ENCODE peak calls at places on chromosomes 3 and 15, in nine cellular contexts. M is PC-3, K is Karpas-422, Y is brain microvascular endothelial cell, R is astrocyte of the spinal cord, J is PC-9, H is IMR-90, U is AG10803, T is NB4. X is an unnamed sample.
A peak's percentile ranks its signal among the peaks of the same experiment; 100 is the strongest.

GRCh38 chr15:85284497-85284896 is 95.9 kb upstream of the AKAP13 start:
- DNase-seq in M (no peak), K (peak; percentile 56), Y (no peak), R (no peak), J (no peak), H (no peak), U (no peak), T (no peak), X (no peak)

GRCh38 chr3:140715035-140715434 is 37.2 kb downstream of the TRIM42 start:
- DNase-seq in M (peak; percentile 30), K (no peak), Y (no peak), R (no peak), J (no peak), H (no peak), U (no peak), T (no peak), X (no peak)

GRCh38 chr3:112848196-112848595 is 1.5 kb upstream of the CD200R1L start:
- DNase-seq in M (no peak), K (no peak), Y (no peak), R (no peak), J (no peak), H (no peak), U (no peak), T (no peak), X (no peak)

GRCh38 chr3:98817546-98817945 is 54.4 kb downstream of the ST3GAL6 start:
- DNase-seq in M (peak; percentile 89), K (peak; percentile 78), Y (no peak), R (peak; percentile 67), J (peak; percentile 64), H (peak; percentile 59), U (peak; percentile 58), T (peak; percentile 52), X (no peak)

GRCh38 chr3:37956353-37957184 is 34.0 kb upstream of the VILL start:
- DNase-seq in M (no peak), K (no peak), Y (no peak), R (no peak), J (no peak), H (no peak), U (no peak), T (no peak), X (no peak)

GRCh38 chr3:164515256-164515655 is 563.0 kb downstream of the SI start:
- DNase-seq in M (no peak), K (no peak), Y (no peak), R (no peak), J (no peak), H (no peak), U (no peak), T (no peak), X (no peak)

GRCh38 chr3:99817047-99817436 is 620 bp upstream of the CMSS1 start:
- DNase-seq in M (peak; percentile 33), K (no peak), Y (no peak), R (no peak), J (no peak), H (no peak), U (no peak), T (no peak), X (peak; percentile 46)

GRCh38 chr3:195039180-195039843 is 231.6 kb downstream of the XXYLT1 start:
- DNase-seq in M (no peak), K (no peak), Y (no peak), R (no peak), J (no peak), H (no peak), U (no peak), T (peak; percentile 52), X (no peak)

GRCh38 chr3:71069797-71070196 is 513.7 kb downstream of the FOXP1 start:
- DNase-seq in M (peak; percentile 86), K (peak; percentile 89), Y (peak; percentile 53), R (no peak), J (no peak), H (no peak), U (peak; percentile 45), T (peak; percentile 68), X (peak; percentile 59)

GRCh38 chr3:126526668-126527005 is 2.7 kb downstream of the CHST13 start:
- DNase-seq in M (no peak), K (no peak), Y (no peak), R (no peak), J (no peak), H (no peak), U (no peak), T (no peak), X (no peak)

GRCh38 chr3:133042778-133043177 is 4.6 kb downstream of the TMEM108 start:
- DNase-seq in M (no peak), K (no peak), Y (peak; percentile 28), R (peak; percentile 63), J (no peak), H (peak; percentile 8), U (no peak), T (no peak), X (no peak)

GRCh38 chr15:89457086-89457485 is 39.3 kb downstream of the RHCG start:
- DNase-seq in M (peak; percentile 54), K (peak; percentile 85), Y (peak; percentile 21), R (peak; percentile 4), J (no peak), H (peak; percentile 28), U (peak; percentile 6), T (peak; percentile 70), X (peak; percentile 6)

GRCh38 chr3:168540726-168541125 is 445.0 kb upstream of the GOLIM4 start:
- DNase-seq in M (no peak), K (no peak), Y (no peak), R (no peak), J (no peak), H (no peak), U (no peak), T (no peak), X (no peak)

GRCh38 chr3:151431940-151432339 is 28.9 kb downstream of the IGSF10 start:
- DNase-seq in M (peak; percentile 85), K (peak; percentile 90), Y (peak; percentile 91), R (peak; percentile 88), J (peak; percentile 40), H (peak; percentile 89), U (no peak), T (peak; percentile 53), X (peak; percentile 47)

GRCh38 chr3:142657033-142657432 is 60.8 kb downstream of the PLS1 start:
- DNase-seq in M (no peak), K (no peak), Y (no peak), R (no peak), J (no peak), H (no peak), U (no peak), T (no peak), X (no peak)

GRCh38 chr3:27575509-27575908 is 91.3 kb upstream of the SLC4A7 start:
- DNase-seq in M (no peak), K (no peak), Y (no peak), R (no peak), J (no peak), H (no peak), U (no peak), T (peak; percentile 75), X (no peak)

GRCh38 chr3:197289726-197290125 is 8.7 kb downstream of the DLG1 start:
- DNase-seq in M (peak; percentile 52), K (no peak), Y (no peak), R (no peak), J (no peak), H (peak; percentile 29), U (no peak), T (no peak), X (no peak)

GRCh38 chr15:26449296-26449695 is 323.6 kb downstream of the GABRB3 start:
- DNase-seq in M (peak; percentile 22), K (no peak), Y (no peak), R (peak; percentile 14), J (no peak), H (no peak), U (peak; percentile 5), T (no peak), X (no peak)

GRCh38 chr3:10933958-10934481 is 58.5 kb upstream of the SLC6A1 start:
- DNase-seq in M (peak; percentile 85), K (peak; percentile 47), Y (peak; percentile 57), R (peak; percentile 80), J (no peak), H (peak; percentile 45), U (peak; percentile 16), T (no peak), X (peak; percentile 9)
- H3K4me3 ChIP-seq in M (no peak overlapping the region), K (no peak overlapping the region), Y (no peak overlapping the region), R (no peak overlapping the region), J (no peak overlapping the region), H (no peak overlapping the region), U (no peak overlapping the region), T (no peak overlapping the region), X (no peak overlapping the region)

DNA sequence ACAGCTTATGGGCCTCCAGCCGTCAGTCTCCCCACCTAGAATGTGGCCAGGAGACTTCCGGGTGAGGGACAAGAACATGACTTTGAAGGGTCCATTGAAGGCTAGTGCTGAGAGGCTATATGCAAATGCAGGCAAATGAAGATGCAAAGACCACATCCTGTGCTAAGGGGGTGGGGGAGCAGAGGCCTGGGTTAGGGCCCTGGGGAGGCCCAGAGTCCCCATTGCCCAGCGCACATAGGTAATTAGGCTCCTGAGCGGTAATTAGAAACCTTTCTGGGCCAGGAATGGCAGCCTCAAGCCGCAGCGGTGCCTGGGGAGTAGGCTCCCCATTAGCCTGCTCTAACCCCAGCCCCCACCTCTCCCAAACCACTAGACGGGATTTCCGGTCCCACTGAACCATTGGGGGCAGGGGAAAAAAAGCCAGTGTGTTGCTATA is 6.9 kb downstream of the CSK start:
- DNase-seq in M (no peak), K (peak; percentile 99), Y (no peak), R (no peak), J (no peak), H (no peak), U (no peak), T (peak; percentile 77), X (no peak)
- H3K4me3 ChIP-seq in M (no peak overlapping the region), K (peak overlapping the region; percentile 69), Y (no peak overlapping the region), R (no peak overlapping the region), J (no peak overlapping the region), H (no peak overlapping the region), U (no peak overlapping the region), T (peak overlapping the region; percentile 44), X (no peak overlapping the region)

GRCh38 chr3:9078561-9079240 is 115.4 kb upstream of the RAD18 start:
- DNase-seq in M (peak; percentile 20), K (no peak), Y (no peak), R (no peak), J (no peak), H (no peak), U (no peak), T (no peak), X (no peak)
- H3K4me3 ChIP-seq in M (no peak overlapping the region), K (no peak overlapping the region), Y (no peak overlapping the region), R (no peak overlapping the region), J (no peak overlapping the region), H (no peak overlapping the region), U (no peak overlapping the region), T (no peak overlapping the region), X (no peak overlapping the region)

GRCh38 chr3:147391726-147392082 is 14.6 kb downstream of the ZIC4 start:
- DNase-seq in M (no peak), K (no peak), Y (no peak), R (peak; percentile 95), J (no peak), H (no peak), U (peak; percentile 35), T (no peak), X (no peak)
- H3K4me3 ChIP-seq in M (no peak overlapping the region), K (no peak overlapping the region), Y (peak overlapping the region; percentile 65), R (peak overlapping the region; percentile 66), J (no peak overlapping the region), H (no peak overlapping the region), U (peak overlapping the region; percentile 64), T (no peak overlapping the region), X (peak overlapping the region; percentile 62)